ENCODE peak calls at places on chromosomes 4 and X, in four cellular contexts. R, A, H and W are unnamed samples.

GRCh38 chrX:30875957-30876356 is 13.1 kb downstream of the TAB3 start:
- DNase-seq in R (no peak), A (no peak), H (peak), W (no peak)

GRCh38 chrX:149032449-149032848 is 472.7 kb downstream of the IDS start:
- DNase-seq in R (no peak), A (no peak), H (no peak), W (no peak)

GRCh38 chr4:4413373-4413725 is 26.4 kb downstream of the NSG1 start:
- DNase-seq in R (no peak), A (no peak), H (no peak), W (no peak)

GRCh38 chr4:124936427-124936826 is 223.9 kb upstream of the ANKRD50 start:
- DNase-seq in R (no peak), A (no peak), H (no peak), W (no peak)

GRCh38 chrX:139826065-139827044 is 106.5 kb downstream of the ATP11C start:
- DNase-seq in R (no peak), A (no peak), H (peak), W (no peak)

GRCh38 chrX:13151806-13152510 is 107.5 kb upstream of the FAM9C start:
- DNase-seq in R (no peak), A (no peak), H (no peak), W (peak)

GRCh38 chr4:86338521-86338920 is 21.3 kb downstream of the MAPK10 start:
- DNase-seq in R (no peak), A (no peak), H (peak), W (no peak)

GRCh38 chr4:134298313-134298712 is 96.7 kb upstream of the PABPC4L start:
- DNase-seq in R (no peak), A (no peak), H (no peak), W (no peak)

GRCh38 chrX:39439910-39440733 is 638.9 kb downstream of the MID1IP1 start:
- DNase-seq in R (peak), A (no peak), H (no peak), W (no peak)

GRCh38 chr4:27360651-27361347 is 500.2 kb downstream of the STIM2 start:
- DNase-seq in R (no peak), A (peak), H (peak), W (no peak)

GRCh38 chr4:68907788-68908700 is 43.6 kb downstream of the UGT2A3 start:
- DNase-seq in R (no peak), A (no peak), H (no peak), W (no peak)

GRCh38 chrX:2502668-2503519 is 2.1 kb upstream of the DHRSX start:
- DNase-seq in R (peak), A (no peak), H (no peak), W (no peak)

GRCh38 chrX:68999931-69000330 is 165.3 kb downstream of the PJA1 start:
- DNase-seq in R (no peak), A (no peak), H (peak), W (no peak)

GRCh38 chr4:87961993-87962791 is 13.3 kb upstream of the SPP1 start:
- DNase-seq in R (no peak), A (no peak), H (peak), W (no peak)

GRCh38 chr4:7156273-7157139 is 35.8 kb upstream of the SORCS2 start:
- DNase-seq in R (no peak), A (peak), H (peak), W (no peak)

GRCh38 chr4:36267491-36268254 is 13.7 kb upstream of the DTHD1 start:
- DNase-seq in R (no peak), A (no peak), H (no peak), W (no peak)

GRCh38 chr4:141403782-141404181 is 183.1 kb downstream of the ZNF330 start:
- DNase-seq in R (no peak), A (no peak), H (no peak), W (no peak)

GRCh38 chrX:95885074-95885473 is 799.6 kb upstream of the DIAPH2 start:
- DNase-seq in R (no peak), A (no peak), H (peak), W (no peak)

GRCh38 chr4:168707205-168707604 is 210.4 kb downstream of the PALLD start:
- DNase-seq in R (no peak), A (no peak), H (peak), W (no peak)

GRCh38 chrX:106897259-106897658 is 5.9 kb downstream of the RIPPLY1 start:
- DNase-seq in R (no peak), A (no peak), H (peak), W (no peak)

GRCh38 chrX:154011376-154012335 is 8.0 kb downstream of the IRAK1 start:
- DNase-seq in R (no peak), A (no peak), H (no peak), W (no peak)

GRCh38 chr4:30722092-30722915 is 2.1 kb downstream of the PCDH7 start:
- DNase-seq in R (no peak), A (peak), H (no peak), W (no peak)
- TF ChIP-seq EZH2 in R (no peak), A (peak), H (no peak), W (no peak)

GRCh38 chr4:76947369-76947768 is 2.2 kb upstream of the SEPTIN11 start:
- DNase-seq in R (peak), A (no peak), H (no peak), W (no peak)

GRCh38 chr4:76950052-76950845 is 697 bp downstream of the SEPTIN11 start:
- DNase-seq in R (peak), A (peak), H (peak), W (no peak)

GRCh38 chr4:76950846-76951321 is 1.3 kb downstream of the SEPTIN11 start:
- DNase-seq in R (peak), A (peak), H (peak), W (no peak)

GRCh38 chr4:76949293-76950051 is at the start of gene SEPTIN11:
- DNase-seq in R (peak), A (peak), H (peak), W (no peak)

GRCh38 chr4:76948441-76949292 is 885 bp upstream of the SEPTIN11 start:
- DNase-seq in R (peak), A (peak), H (peak), W (no peak)
- TF ChIP-seq EZH2 in R (no peak), A (peak), H (no peak), W (no peak)

GRCh38 chr4:1401409-1402020 is 4.7 kb downstream of the NKX1-1 start:
- DNase-seq in R (no peak), A (no peak), H (no peak), W (no peak)
- TF ChIP-seq EZH2 in R (no peak), A (no peak), H (no peak), W (no peak)

GRCh38 chr4:8269535-8270417 is at the start of gene HTRA3:
- DNase-seq in R (no peak), A (peak), H (peak), W (no peak)

GRCh38 chr4:8268901-8269534 is 536 bp upstream of the HTRA3 start:
- DNase-seq in R (no peak), A (no peak), H (no peak), W (no peak)

GRCh38 chr4:8270912-8271815 is 1.6 kb downstream of the HTRA3 start:
- DNase-seq in R (no peak), A (no peak), H (no peak), W (no peak)

GRCh38 chr4:8271821-8272220 is 2.3 kb downstream of the HTRA3 start:
- DNase-seq in R (no peak), A (no peak), H (no peak), W (no peak)

DNA sequence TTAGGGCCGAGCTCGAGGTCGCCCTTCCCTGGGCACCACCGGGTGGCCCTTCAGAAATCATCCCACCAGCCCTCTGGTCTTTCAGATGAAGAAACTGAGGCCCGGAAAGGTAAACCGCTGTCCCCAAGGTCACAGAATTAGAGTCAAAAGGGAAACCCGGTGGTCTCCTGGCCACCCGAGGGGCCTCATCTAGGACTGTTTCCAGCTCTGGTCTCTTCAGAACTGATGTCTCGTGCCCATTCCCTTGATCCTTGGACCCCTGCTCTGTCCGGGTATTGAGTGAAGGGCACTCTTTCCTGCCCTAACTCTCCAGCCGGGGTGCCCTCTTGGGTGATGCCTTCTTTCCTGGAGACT is 841 bp downstream of the HTRA3 start:
- DNase-seq in R (no peak), A (no peak), H (no peak), W (no peak)
- TF ChIP-seq EZH2 in R (no peak), A (no peak), H (no peak), W (no peak)

GRCh38 chrX:1450381-1451161 is 2.1 kb downstream of the ASMTL start:
- DNase-seq in R (no peak), A (no peak), H (no peak), W (peak)

GRCh38 chrX:1449581-1450149 is 3.0 kb downstream of the ASMTL start:
- DNase-seq in R (no peak), A (no peak), H (no peak), W (peak)

GRCh38 chrX:1452497-1453389 is at the start of gene ASMTL:
- DNase-seq in R (peak), A (peak), H (peak), W (peak)

GRCh38 chrX:1451676-1452496 is 823 bp downstream of the ASMTL start:
- DNase-seq in R (no peak), A (no peak), H (no peak), W (peak)

GRCh38 chrX:1451251-1451675 is 1.4 kb downstream of the ASMTL start:
- DNase-seq in R (no peak), A (no peak), H (no peak), W (no peak)
- TF ChIP-seq EZH2 in R (no peak), A (no peak), H (no peak), W (no peak)

DNA sequence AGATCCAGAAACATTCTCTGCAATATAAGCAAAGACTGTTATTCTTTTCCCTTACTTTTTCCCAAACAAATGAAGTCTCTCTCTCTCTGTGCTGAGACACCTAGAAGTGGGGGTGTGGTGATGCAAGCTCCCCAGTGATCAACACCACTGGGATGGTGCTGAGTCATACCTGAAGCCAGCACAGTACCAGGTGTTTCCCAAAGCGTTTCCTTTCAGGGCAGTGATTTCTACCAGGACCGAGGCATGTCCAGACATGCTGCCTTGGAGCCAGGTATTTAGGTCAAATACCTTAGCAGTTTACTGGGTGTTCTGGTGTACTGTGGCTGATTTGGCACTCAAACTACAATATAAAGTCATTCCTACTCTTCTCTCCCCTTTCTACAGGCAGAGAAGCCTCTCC is 726.5 kb downstream of the FAM133A start:
- DNase-seq in R (no peak), A (peak), H (peak), W (no peak)
- TF ChIP-seq EZH2 in R (no peak), A (no peak), H (no peak), W (no peak)

GRCh38 chr4:190016369-190017289 is 10.4 kb downstream of the FRG2 start:
- DNase-seq in R (no peak), A (no peak), H (no peak), W (no peak)
- TF ChIP-seq EZH2 in R (no peak), A (peak), H (no peak), W (no peak)